ENCODE peak calls at places on chromosomes 3 and 15, in seven cellular contexts. Y is foreskin fibroblast; X is keratinocyte; L is endodermal cell; E is fibroblast of mammary gland; Q is CD4-positive, alpha-beta memory T cell; N is body of pancreas. O is an unnamed sample.

GRCh38 chr3:59818-60217 is 136.7 kb upstream of the CHL1 start:
- DNase-seq in Y (no peak), X (no peak), L (no peak), E (no peak), Q (no peak), N (no peak), O (no peak)

GRCh38 chr3:58200121-58200709 is 10.6 kb downstream of the DNASE1L3 start:
- DNase-seq in Y (no peak), X (no peak), L (no peak), E (no peak), Q (no peak), N (no peak), O (no peak)

GRCh38 chr15:55937040-55937439 is 56.4 kb downstream of the NEDD4 start:
- DNase-seq in Y (peak; percentile 76), X (no peak), L (no peak), E (peak; percentile 56), Q (no peak), N (peak; percentile 4), O (peak; percentile 37)

GRCh38 chr3:156586905-156587766 is 32.2 kb upstream of the SSR3 start:
- DNase-seq in Y (no peak), X (no peak), L (no peak), E (no peak), Q (no peak), N (no peak), O (peak; percentile 3)

GRCh38 chr15:42694398-42694797 is 42.5 kb downstream of the CDAN1 start:
- DNase-seq in Y (no peak), X (no peak), L (no peak), E (no peak), Q (no peak), N (no peak), O (no peak)

GRCh38 chr3:58647661-58648141 is 18.9 kb downstream of the FAM3D start:
- DNase-seq in Y (peak; percentile 14), X (no peak), L (no peak), E (no peak), Q (no peak), N (peak; percentile 61), O (no peak)

GRCh38 chr3:184016820-184017671 is 638 bp downstream of the ABCC5 start:
- DNase-seq in Y (peak; percentile 86), X (no peak), L (peak; percentile 86), E (peak; percentile 51), Q (no peak), N (peak; percentile 43), O (peak; percentile 47)

GRCh38 chr3:49707113-49707480 is 12.4 kb downstream of the AMIGO3 start:
- DNase-seq in Y (peak; percentile 82), X (no peak), L (no peak), E (peak; percentile 52), Q (no peak), N (no peak), O (peak; percentile 20)

GRCh38 chr3:157082305-157082981 is 77.5 kb downstream of the CCNL1 start:
- DNase-seq in Y (peak; percentile 88), X (peak; percentile 62), L (no peak), E (peak; percentile 93), Q (no peak), N (no peak), O (peak; percentile 77)

GRCh38 chr3:30346927-30347320 is 259.5 kb upstream of the TGFBR2 start:
- DNase-seq in Y (no peak), X (no peak), L (no peak), E (no peak), Q (no peak), N (no peak), O (no peak)

GRCh38 chr3:105365536-105366301 is 990 bp upstream of the ALCAM start:
- DNase-seq in Y (peak; percentile 75), X (no peak), L (peak; percentile 66), E (peak; percentile 77), Q (no peak), N (peak; percentile 67), O (peak; percentile 61)

GRCh38 chr15:88624156-88624970 is 3.2 kb downstream of the AEN start:
- DNase-seq in Y (peak; percentile 63), X (no peak), L (no peak), E (peak; percentile 64), Q (peak; percentile 75), N (no peak), O (peak; percentile 38)

GRCh38 chr3:7306900-7307299 is 446.0 kb downstream of the GRM7 start:
- DNase-seq in Y (no peak), X (no peak), L (no peak), E (no peak), Q (no peak), N (no peak), O (no peak)

GRCh38 chr3:7315037-7315436 is 454.1 kb downstream of the GRM7 start:
- DNase-seq in Y (no peak), X (no peak), L (no peak), E (no peak), Q (no peak), N (no peak), O (no peak)

GRCh38 chr3:7307410-7307809 is 446.5 kb downstream of the GRM7 start:
- DNase-seq in Y (no peak), X (no peak), L (no peak), E (no peak), Q (no peak), N (no peak), O (no peak)

GRCh38 chr3:7305561-7305960 is 444.6 kb downstream of the GRM7 start:
- DNase-seq in Y (no peak), X (no peak), L (no peak), E (no peak), Q (no peak), N (no peak), O (no peak)

DNA sequence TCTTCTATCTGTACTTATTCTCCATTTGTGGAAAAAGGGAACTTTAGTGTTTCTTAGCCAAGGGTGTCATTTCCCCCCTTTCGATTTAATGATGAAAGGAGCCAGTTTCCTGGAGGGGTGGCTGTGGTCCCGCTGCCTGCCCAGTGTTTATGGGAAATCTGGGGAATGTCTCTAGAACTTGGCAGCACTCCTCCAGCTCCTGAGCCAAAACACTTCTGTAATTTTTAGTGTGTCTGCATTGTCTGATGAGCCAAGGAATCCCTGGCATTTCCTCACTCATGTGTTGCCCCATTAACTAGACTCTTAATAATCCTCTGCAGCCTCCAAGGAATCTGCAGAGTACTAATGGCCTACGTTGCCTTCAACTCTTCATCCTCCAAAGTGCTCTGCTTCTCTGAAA is 448.8 kb downstream of the GRM7 start:
- DNase-seq in Y (no peak), X (no peak), L (no peak), E (peak; percentile 17), Q (no peak), N (peak; percentile 59), O (peak; percentile 24)
- H3K4me3 ChIP-seq in Y (no peak overlapping the region), X (no peak overlapping the region), L (no peak overlapping the region), E (no peak overlapping the region), Q (no peak overlapping the region), N (no peak overlapping the region), O (no peak overlapping the region)

GRCh38 chr15:43794269-43795037 is 2.3 kb downstream of the SERF2 start:
- DNase-seq in Y (peak; percentile 57), X (no peak), L (no peak), E (peak; percentile 56), Q (no peak), N (peak; percentile 32), O (peak; percentile 65)
- H3K4me3 ChIP-seq in Y (peak overlapping the region; percentile 18), X (no peak overlapping the region), L (peak overlapping the region; percentile 96), E (no peak overlapping the region), Q (no peak overlapping the region), N (no peak overlapping the region), O (peak overlapping the region; percentile 100)

DNA sequence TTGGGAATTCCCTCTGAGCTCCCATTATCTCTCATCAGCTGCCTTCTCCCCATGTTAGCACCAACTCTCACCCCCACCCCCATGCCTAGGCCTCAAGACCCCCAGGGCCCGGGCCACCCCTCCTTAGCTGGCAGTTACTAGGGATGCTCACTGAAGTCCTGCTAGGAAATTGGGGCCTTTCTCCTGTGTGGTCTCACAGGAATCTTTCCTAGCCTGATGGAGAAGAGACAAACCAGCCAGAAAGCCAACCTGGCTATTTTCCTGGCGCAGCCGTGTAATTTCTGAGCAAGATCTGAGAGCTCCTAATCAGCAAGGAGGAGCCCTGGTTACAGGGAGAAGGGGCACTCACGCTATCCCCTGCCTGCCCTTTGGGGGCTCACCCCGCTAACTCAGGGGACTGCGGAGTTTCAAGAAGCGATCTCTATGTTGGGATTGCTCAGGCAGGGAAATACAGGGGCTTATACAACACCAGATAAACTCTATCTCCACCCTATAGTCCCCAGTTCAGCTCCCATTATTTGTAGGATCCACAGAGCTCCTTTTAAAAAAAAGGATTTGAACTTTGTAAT is 25.1 kb downstream of the NR2F2 start:
- DNase-seq in Y (peak; percentile 14), X (no peak), L (no peak), E (no peak), Q (no peak), N (no peak), O (no peak)
- H3K4me3 ChIP-seq in Y (peak overlapping the region; percentile 55), X (no peak overlapping the region), L (no peak overlapping the region), E (no peak overlapping the region), Q (no peak overlapping the region), N (no peak overlapping the region), O (no peak overlapping the region)

GRCh38 chr3:152296382-152296781 is 27.7 kb downstream of the MBNL1 start:
- DNase-seq in Y (no peak), X (no peak), L (no peak), E (no peak), Q (no peak), N (no peak), O (no peak)

GRCh38 chr3:152296990-152297389 is 28.3 kb downstream of the MBNL1 start:
- DNase-seq in Y (no peak), X (no peak), L (no peak), E (no peak), Q (no peak), N (no peak), O (no peak)

GRCh38 chr3:152300029-152300764 is 31.5 kb downstream of the MBNL1 start:
- DNase-seq in Y (no peak), X (no peak), L (no peak), E (peak; percentile 30), Q (no peak), N (no peak), O (no peak)

GRCh38 chr3:152299243-152299976 is 30.7 kb downstream of the MBNL1 start:
- DNase-seq in Y (no peak), X (no peak), L (no peak), E (no peak), Q (no peak), N (peak; percentile 19), O (no peak)

GRCh38 chr3:152298393-152299242 is 29.9 kb downstream of the MBNL1 start:
- DNase-seq in Y (peak; percentile 98), X (peak; percentile 41), L (peak; percentile 55), E (peak; percentile 100), Q (peak; percentile 83), N (peak; percentile 83), O (peak; percentile 99)
- H3K4me3 ChIP-seq in Y (peak overlapping the region; percentile 36), X (peak overlapping the region; percentile 5), L (no peak overlapping the region), E (peak overlapping the region; percentile 46), Q (peak overlapping the region; percentile 23), N (no peak overlapping the region), O (peak overlapping the region; percentile 54)

GRCh38 chr3:29335921-29336320 is 55.0 kb downstream of the RBMS3 start:
- DNase-seq in Y (peak; percentile 47), X (no peak), L (no peak), E (no peak), Q (no peak), N (no peak), O (peak; percentile 64)
- H3K4me3 ChIP-seq in Y (peak overlapping the region; percentile 41), X (peak overlapping the region; percentile 50), L (no peak overlapping the region), E (peak overlapping the region; percentile 51), Q (no peak overlapping the region), N (no peak overlapping the region), O (peak overlapping the region; percentile 46)

O was measured in AG10803.